ENCODE peak calls at places on chromosomes 11 and 22, in ten cellular contexts. P is NCI-H1930; R is hepatic stellate cell; Y is M059J; Q is nucleus accumbens; T is Caki2; J is GM06990; Z is RWPE1; M is SW480; W is stimulated activated naive CD4-positive, alpha-beta T cell. O is an unnamed sample.

GRCh38 chr22:47171441-47172221 is 409.2 kb downstream of the TBC1D22A start:
- DNase-seq in P (no peak), R (no peak), Y (no peak), Q (no peak), T (no peak), J (peak; percentile 5), Z (no peak), M (no peak), W (no peak), O (no peak)

GRCh38 chr11:105232021-105232420 is 92.5 kb upstream of the CARD18 start:
- DNase-seq in P (no peak), R (no peak), Y (no peak), Q (no peak), T (no peak), J (no peak), Z (no peak), M (no peak), W (no peak), O (no peak)

GRCh38 chr22:44686873-44687600 is 15.0 kb upstream of the PRR5 start:
- DNase-seq in P (no peak), R (peak; percentile 46), Y (no peak), Q (no peak), T (no peak), J (no peak), Z (no peak), M (no peak), W (no peak), O (no peak)

GRCh38 chr11:74844865-74845264 is 96.2 kb downstream of the RNF169 start:
- DNase-seq in P (no peak), R (no peak), Y (no peak), Q (no peak), T (no peak), J (no peak), Z (no peak), M (no peak), W (no peak), O (no peak)

GRCh38 chr11:94271885-94272372 is 32.5 kb upstream of the IZUMO1R start:
- DNase-seq in P (no peak), R (no peak), Y (no peak), Q (no peak), T (no peak), J (peak; percentile 79), Z (peak; percentile 41), M (no peak), W (no peak), O (no peak)

GRCh38 chr11:128532016-128532570 is 55.3 kb downstream of the ETS1 start:
- DNase-seq in P (no peak), R (no peak), Y (no peak), Q (peak; percentile 44), T (no peak), J (no peak), Z (no peak), M (no peak), W (no peak), O (peak; percentile 71)

GRCh38 chr11:64694821-64695365 is 28.1 kb downstream of the NRXN2 start:
- DNase-seq in P (no peak), R (no peak), Y (peak; percentile 20), Q (peak; percentile 62), T (no peak), J (no peak), Z (no peak), M (no peak), W (no peak), O (peak; percentile 19)

GRCh38 chr11:46332568-46333128 is 14.6 kb upstream of the DGKZ start:
- DNase-seq in P (peak; percentile 17), R (no peak), Y (no peak), Q (peak; percentile 50), T (no peak), J (no peak), Z (no peak), M (no peak), W (peak; percentile 67), O (no peak)

GRCh38 chr11:94400075-94400838 is 962 bp downstream of the GPR83 start:
- DNase-seq in P (no peak), R (no peak), Y (no peak), Q (no peak), T (no peak), J (no peak), Z (no peak), M (no peak), W (no peak), O (no peak)

GRCh38 chr22:39519681-39520053 is 695 bp upstream of the ATF4 start:
- DNase-seq in P (peak; percentile 64), R (no peak), Y (peak; percentile 62), Q (peak; percentile 56), T (no peak), J (no peak), Z (peak; percentile 30), M (peak; percentile 77), W (no peak), O (peak; percentile 77)

O was measured in occipital lobe.